ENCODE peak calls at places on chromosomes 4 and X, in seven cellular contexts. One of them, this sample, is unnamed.

GRCh38 chrX:136159615-136160025 is 12.3 kb downstream of the FHL1 start:
- DNase-seq in T-cell: no peak
- DNase-seq in activated CD8-positive, alpha-beta T cell treated with anti-CD3 and anti-CD28 coated beads for 36 hours: no peak
- DNase-seq in GM23338: no peak
- DNase-seq in mucosa of gallbladder: no peak
- DNase-seq in left ventricle myocardium inferior: no peak
- DNase-seq in H1: no peak
- DNase-seq in this sample: no peak

GRCh38 chrX:109632906-109633504 is 8.0 kb upstream of the KCNE5 start:
- DNase-seq in T-cell: no peak
- DNase-seq in activated CD8-positive, alpha-beta T cell treated with anti-CD3 and anti-CD28 coated beads for 36 hours: no peak
- DNase-seq in GM23338: peak; percentile 50
- DNase-seq in mucosa of gallbladder: no peak
- DNase-seq in left ventricle myocardium inferior: no peak
- DNase-seq in H1: no peak
- DNase-seq in this sample: peak; percentile 1

GRCh38 chr4:46667790-46668189 is 241.3 kb downstream of the COX7B2 start:
- DNase-seq in T-cell: no peak
- DNase-seq in activated CD8-positive, alpha-beta T cell treated with anti-CD3 and anti-CD28 coated beads for 36 hours: no peak
- DNase-seq in GM23338: no peak
- DNase-seq in mucosa of gallbladder: no peak
- DNase-seq in left ventricle myocardium inferior: no peak
- DNase-seq in H1: no peak
- DNase-seq in this sample: no peak

GRCh38 chr4:44025376-44026020 is 423.1 kb downstream of the KCTD8 start:
- DNase-seq in T-cell: no peak
- DNase-seq in activated CD8-positive, alpha-beta T cell treated with anti-CD3 and anti-CD28 coated beads for 36 hours: no peak
- DNase-seq in GM23338: no peak
- DNase-seq in mucosa of gallbladder: no peak
- DNase-seq in left ventricle myocardium inferior: no peak
- DNase-seq in H1: no peak
- DNase-seq in this sample: no peak

GRCh38 chr4:5381981-5382441 is 326.3 kb downstream of the EVC2 start:
- DNase-seq in T-cell: no peak
- DNase-seq in activated CD8-positive, alpha-beta T cell treated with anti-CD3 and anti-CD28 coated beads for 36 hours: no peak
- DNase-seq in GM23338: no peak
- DNase-seq in mucosa of gallbladder: no peak
- DNase-seq in left ventricle myocardium inferior: no peak
- DNase-seq in H1: no peak
- DNase-seq in this sample: no peak

GRCh38 chr4:82415922-82416365 is 14.3 kb downstream of the HNRNPDL start:
- DNase-seq in T-cell: no peak
- DNase-seq in activated CD8-positive, alpha-beta T cell treated with anti-CD3 and anti-CD28 coated beads for 36 hours: no peak
- DNase-seq in GM23338: peak; percentile 50
- DNase-seq in mucosa of gallbladder: no peak
- DNase-seq in left ventricle myocardium inferior: no peak
- DNase-seq in H1: no peak
- DNase-seq in this sample: no peak

GRCh38 chrX:51336584-51336983 is 4.0 kb downstream of the NUDT10 start:
- DNase-seq in T-cell: no peak
- DNase-seq in activated CD8-positive, alpha-beta T cell treated with anti-CD3 and anti-CD28 coated beads for 36 hours: peak; percentile 29
- DNase-seq in GM23338: peak; percentile 69
- DNase-seq in mucosa of gallbladder: no peak
- DNase-seq in left ventricle myocardium inferior: no peak
- DNase-seq in H1: no peak
- DNase-seq in this sample: no peak

GRCh38 chrX:44432641-44433040 is 89.2 kb upstream of the EFHC2 start:
- DNase-seq in T-cell: no peak
- DNase-seq in activated CD8-positive, alpha-beta T cell treated with anti-CD3 and anti-CD28 coated beads for 36 hours: no peak
- DNase-seq in GM23338: peak; percentile 27
- DNase-seq in mucosa of gallbladder: no peak
- DNase-seq in left ventricle myocardium inferior: no peak
- DNase-seq in H1: no peak
- DNase-seq in this sample: peak; percentile 31

GRCh38 chr4:74623041-74623440 is 171.3 kb downstream of the BTC start:
- DNase-seq in T-cell: no peak
- DNase-seq in activated CD8-positive, alpha-beta T cell treated with anti-CD3 and anti-CD28 coated beads for 36 hours: peak; percentile 33
- DNase-seq in GM23338: peak; percentile 69
- DNase-seq in mucosa of gallbladder: peak; percentile 36
- DNase-seq in left ventricle myocardium inferior: no peak
- DNase-seq in H1: no peak
- DNase-seq in this sample: peak; percentile 2

GRCh38 chr4:27861381-27861787 is 1000.7 kb downstream of the STIM2 start:
- DNase-seq in T-cell: no peak
- DNase-seq in activated CD8-positive, alpha-beta T cell treated with anti-CD3 and anti-CD28 coated beads for 36 hours: no peak
- DNase-seq in GM23338: peak; percentile 89
- DNase-seq in mucosa of gallbladder: peak; percentile 13
- DNase-seq in left ventricle myocardium inferior: no peak
- DNase-seq in H1: peak; percentile 52
- DNase-seq in this sample: peak; percentile 25

GRCh38 chrX:98067611-98068010 is 1183.9 kb downstream of the RPA4 start:
- DNase-seq in T-cell: no peak
- DNase-seq in activated CD8-positive, alpha-beta T cell treated with anti-CD3 and anti-CD28 coated beads for 36 hours: no peak
- DNase-seq in GM23338: no peak
- DNase-seq in mucosa of gallbladder: no peak
- DNase-seq in left ventricle myocardium inferior: no peak
- DNase-seq in H1: no peak
- DNase-seq in this sample: no peak

GRCh38 chr4:148445071-148445902 is 3.1 kb upstream of the NR3C2 start:
- DNase-seq in T-cell: peak; percentile 65
- DNase-seq in activated CD8-positive, alpha-beta T cell treated with anti-CD3 and anti-CD28 coated beads for 36 hours: peak; percentile 72
- DNase-seq in GM23338: peak; percentile 74
- DNase-seq in mucosa of gallbladder: peak; percentile 35
- DNase-seq in left ventricle myocardium inferior: peak; percentile 69
- DNase-seq in H1: peak; percentile 82
- DNase-seq in this sample: no peak

GRCh38 chr4:88628746-88629145 is 36.5 kb downstream of the HERC3 start:
- DNase-seq in T-cell: no peak
- DNase-seq in activated CD8-positive, alpha-beta T cell treated with anti-CD3 and anti-CD28 coated beads for 36 hours: no peak
- DNase-seq in GM23338: no peak
- DNase-seq in mucosa of gallbladder: no peak
- DNase-seq in left ventricle myocardium inferior: no peak
- DNase-seq in H1: no peak
- DNase-seq in this sample: no peak

GRCh38 chr4:172809998-172810397 is 358.6 kb upstream of the GALNT7 start:
- DNase-seq in T-cell: no peak
- DNase-seq in activated CD8-positive, alpha-beta T cell treated with anti-CD3 and anti-CD28 coated beads for 36 hours: no peak
- DNase-seq in GM23338: no peak
- DNase-seq in mucosa of gallbladder: no peak
- DNase-seq in left ventricle myocardium inferior: no peak
- DNase-seq in H1: no peak
- DNase-seq in this sample: no peak

GRCh38 chr4:26938516-26938915 is 77.9 kb downstream of the STIM2 start:
- DNase-seq in T-cell: no peak
- DNase-seq in activated CD8-positive, alpha-beta T cell treated with anti-CD3 and anti-CD28 coated beads for 36 hours: no peak
- DNase-seq in GM23338: no peak
- DNase-seq in mucosa of gallbladder: no peak
- DNase-seq in left ventricle myocardium inferior: no peak
- DNase-seq in H1: no peak
- DNase-seq in this sample: no peak

GRCh38 chr4:119525771-119526712 is 102.6 kb downstream of the PDE5A start:
- DNase-seq in T-cell: no peak
- DNase-seq in activated CD8-positive, alpha-beta T cell treated with anti-CD3 and anti-CD28 coated beads for 36 hours: no peak
- DNase-seq in GM23338: no peak
- DNase-seq in mucosa of gallbladder: no peak
- DNase-seq in left ventricle myocardium inferior: no peak
- DNase-seq in H1: no peak
- DNase-seq in this sample: no peak

GRCh38 chr4:34720563-34720962 is 1523.8 kb downstream of the ARAP2 start:
- DNase-seq in T-cell: no peak
- DNase-seq in activated CD8-positive, alpha-beta T cell treated with anti-CD3 and anti-CD28 coated beads for 36 hours: no peak
- DNase-seq in GM23338: peak; percentile 67
- DNase-seq in mucosa of gallbladder: no peak
- DNase-seq in left ventricle myocardium inferior: no peak
- DNase-seq in H1: no peak
- DNase-seq in this sample: no peak